ENCODE peak calls at places on chromosomes 1 and 21, in five cellular contexts. Z, S, K, G and B are unnamed samples.

GRCh38 chr21:43868461-43868860 is 3.4 kb downstream of the AGPAT3 start:
- DNase-seq in S (no peak), Z (no peak), K (no peak), G (no peak), B (no peak)

GRCh38 chr1:168609133-168609715 is 32.8 kb downstream of the XCL1 start:
- DNase-seq in K (peak), Z (peak), S (peak), G (peak), B (peak)

GRCh38 chr1:230140221-230141001 is 73.4 kb downstream of the GALNT2 start:
- DNase-seq in G (peak), S (peak), K (no peak), Z (no peak), B (peak)

GRCh38 chr1:232634086-232634485 is 4.2 kb upstream of the SIPA1L2 start:
- DNase-seq in K (peak), G (no peak), Z (no peak), S (peak), B (no peak)

GRCh38 chr1:85142753-85143152 is 58.1 kb downstream of the SYDE2 start:
- DNase-seq in K (no peak), Z (no peak), G (no peak), S (no peak), B (no peak)

GRCh38 chr1:163747261-163747660 is 425.5 kb downstream of the NUF2 start:
- DNase-seq in Z (no peak), S (no peak), G (no peak), K (no peak), B (no peak)

GRCh38 chr1:155478270-155478852 is 84.2 kb downstream of the ASH1L start:
- DNase-seq in S (no peak), Z (no peak), G (no peak), K (no peak), B (no peak)

GRCh38 chr21:45511661-45512431 is 30.4 kb downstream of the SLC19A1 start:
- DNase-seq in K (no peak), G (no peak), S (no peak), Z (no peak), B (no peak)

GRCh38 chr1:39398278-39399010 is 93.0 kb upstream of the BMP8A start:
- DNase-seq in G (peak), K (no peak), S (peak), Z (peak), B (peak)

GRCh38 chr1:183733610-183734219 is 71.2 kb upstream of the RGL1 start:
- DNase-seq in K (no peak), S (no peak), G (no peak), Z (no peak), B (no peak)

GRCh38 chr21:37912616-37913015 is 3.6 kb downstream of the KCNJ6 start:
- DNase-seq in G (no peak), K (no peak), S (no peak), Z (no peak), B (peak)

GRCh38 chr1:160205974-160206369 is 788 bp downstream of the PEA15 start:
- DNase-seq in G (peak), K (no peak), Z (peak), S (peak), B (peak)

GRCh38 chr1:19257178-19257914 is 5.7 kb downstream of the MRTO4 start:
- DNase-seq in G (no peak), S (no peak), K (no peak), Z (no peak), B (peak)

GRCh38 chr1:205162301-205162700 is 40.5 kb upstream of the RBBP5 start:
- DNase-seq in Z (no peak), S (no peak), G (no peak), K (no peak), B (no peak)

GRCh38 chr21:45162809-45163208 is 88.4 kb downstream of the ADARB1 start:
- DNase-seq in S (no peak), G (no peak), K (no peak), Z (no peak), B (no peak)

GRCh38 chr1:154996966-154997701 is 3.7 kb downstream of the LENEP start:
- DNase-seq in K (peak), Z (no peak), S (no peak), G (no peak), B (no peak)

GRCh38 chr21:32096411-32096810 is 182.4 kb downstream of the MIS18A start:
- DNase-seq in S (no peak), Z (no peak), K (no peak), G (no peak), B (no peak)

GRCh38 chr21:32102426-32102825 is 176.4 kb downstream of the MIS18A start:
- DNase-seq in Z (no peak), K (no peak), S (no peak), G (no peak), B (no peak)

GRCh38 chr21:32101206-32101763 is 177.6 kb downstream of the MIS18A start:
- DNase-seq in K (no peak), Z (no peak), S (no peak), G (no peak), B (no peak)

GRCh38 chr21:32103361-32103760 is 175.5 kb downstream of the MIS18A start:
- DNase-seq in S (no peak), K (no peak), Z (no peak), G (no peak), B (no peak)

DNA sequence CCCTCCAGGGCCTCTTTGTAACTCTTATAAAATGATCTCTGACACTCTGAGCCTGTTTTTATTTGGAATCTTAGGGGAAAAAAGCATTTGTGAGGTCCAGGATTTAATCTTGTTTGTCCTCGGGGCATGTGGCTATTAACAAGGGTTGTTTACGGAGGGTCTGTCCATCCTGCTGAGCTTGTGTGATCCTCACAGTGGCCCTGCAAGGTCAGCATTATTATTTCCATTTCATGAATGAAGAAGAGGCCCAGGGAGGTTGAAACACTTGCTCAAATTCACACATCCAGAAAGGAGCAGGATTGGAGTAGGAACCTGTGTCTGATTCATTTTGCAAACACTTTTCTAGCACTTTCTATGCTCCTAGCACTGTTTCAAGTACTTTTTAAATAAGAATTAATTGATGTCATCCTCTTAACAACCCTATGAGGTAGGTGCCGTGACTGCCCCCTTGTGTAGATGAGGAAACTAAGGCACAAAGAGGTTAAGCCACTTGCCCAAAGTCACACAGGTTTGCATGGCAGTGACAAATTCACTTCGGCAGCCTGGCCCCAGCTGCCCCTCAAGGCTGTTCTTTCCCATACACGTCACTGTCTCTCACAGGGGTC is 178.9 kb downstream of the MIS18A start:
- DNase-seq in S (no peak), Z (no peak), K (no peak), G (no peak), B (no peak)
- TF ChIP-seq CTCF in S (no peak), Z (no peak), K (no peak), G (no peak), B (no peak)

GRCh38 chr1:69504730-69505252 is 62.9 kb upstream of the LRRC7 start:
- DNase-seq in Z (no peak), K (no peak), G (no peak), S (no peak), B (no peak)
- H3K4me3 ChIP-seq in Z (no peak), K (no peak), G (no peak), S (no peak), B (no peak)

GRCh38 chr1:209611771-209612570 is 28.5 kb downstream of the CAMK1G start:
- DNase-seq in Z (no peak), S (no peak), K (no peak), G (no peak), B (no peak)
- TF ChIP-seq CTCF in Z (no peak), S (no peak), K (no peak), G (no peak), B (no peak)

GRCh38 chr1:114347431-114348209 is 163.4 kb downstream of the TRIM33 start:
- DNase-seq in K (no peak), Z (no peak), G (no peak), S (no peak), B (no peak)

GRCh38 chr1:114342376-114342775 is 168.6 kb downstream of the TRIM33 start:
- DNase-seq in Z (no peak), K (no peak), S (no peak), G (no peak), B (no peak)

GRCh38 chr1:114344656-114345055 is 166.3 kb downstream of the TRIM33 start:
- DNase-seq in K (no peak), S (no peak), Z (no peak), G (no peak), B (no peak)

GRCh38 chr1:114346480-114347029 is 164.4 kb downstream of the TRIM33 start:
- DNase-seq in K (peak), G (peak), S (peak), Z (peak), B (peak)

GRCh38 chr1:114345930-114346479 is 165.0 kb downstream of the TRIM33 start:
- DNase-seq in G (peak), K (peak), S (no peak), Z (no peak), B (no peak)
- H3K4me3 ChIP-seq in G (peak), K (peak), S (peak), Z (peak), B (peak)

GRCh38 chr1:197915797-197916686 is 1.1 kb upstream of the LHX9 start:
- DNase-seq in S (no peak), G (peak), K (no peak), Z (no peak), B (peak)
- TF ChIP-seq CTCF in S (peak), G (no peak), K (peak), Z (peak), B (peak)

GRCh38 chr1:100353073-100353801 is 931 bp downstream of the CDC14A start:
- DNase-seq in Z (no peak), K (peak), G (no peak), S (no peak), B (peak)

GRCh38 chr1:100358210-100358609 is 5.9 kb downstream of the CDC14A start:
- DNase-seq in S (no peak), Z (no peak), K (no peak), G (no peak), B (peak)

GRCh38 chr1:100353988-100354387 is 1.7 kb downstream of the CDC14A start:
- DNase-seq in Z (no peak), K (no peak), S (no peak), G (no peak), B (peak)

GRCh38 chr1:100352267-100353072 is at the start of gene CDC14A:
- DNase-seq in Z (peak), K (peak), G (peak), S (peak), B (peak)

GRCh38 chr1:100354971-100355394 is 2.7 kb downstream of the CDC14A start:
- DNase-seq in S (no peak), G (no peak), K (no peak), Z (no peak), B (peak)
- H3K4me3 ChIP-seq in S (no peak), G (no peak), K (peak), Z (no peak), B (no peak)

DNA sequence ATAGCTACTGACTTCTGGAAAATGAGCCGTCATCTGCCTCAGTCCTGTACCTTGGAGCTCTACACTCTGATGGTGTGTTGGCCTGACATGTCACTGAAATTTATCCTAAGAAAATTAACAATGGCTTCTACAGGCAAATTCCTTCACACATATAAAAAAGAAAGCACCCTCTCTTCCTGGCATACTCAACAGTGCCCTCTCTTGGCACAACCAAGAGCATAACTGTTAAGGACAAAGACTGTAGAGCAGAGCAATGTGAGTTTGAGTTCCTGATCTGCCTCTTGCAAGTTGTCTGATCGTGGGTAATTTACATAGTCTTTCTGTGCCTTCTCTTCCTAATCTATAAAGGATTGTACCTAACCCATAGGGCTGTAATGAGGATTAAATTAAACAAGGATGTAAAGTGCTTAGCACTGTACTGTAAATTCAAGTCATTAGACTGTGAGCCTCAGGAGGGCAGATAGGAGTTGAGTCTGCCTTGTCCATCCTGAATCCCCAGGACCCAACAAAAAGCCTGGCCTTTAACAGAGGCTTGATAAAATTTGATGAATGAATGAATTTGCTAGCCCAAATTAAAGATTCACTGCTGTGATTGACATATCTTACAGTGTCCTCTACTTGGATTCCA is 83.5 kb downstream of the SYF2 start:
- DNase-seq in G (no peak), S (no peak), Z (no peak), K (no peak), B (peak)
- TF ChIP-seq CTCF in G (no peak), S (no peak), Z (no peak), K (peak), B (peak)

DNA sequence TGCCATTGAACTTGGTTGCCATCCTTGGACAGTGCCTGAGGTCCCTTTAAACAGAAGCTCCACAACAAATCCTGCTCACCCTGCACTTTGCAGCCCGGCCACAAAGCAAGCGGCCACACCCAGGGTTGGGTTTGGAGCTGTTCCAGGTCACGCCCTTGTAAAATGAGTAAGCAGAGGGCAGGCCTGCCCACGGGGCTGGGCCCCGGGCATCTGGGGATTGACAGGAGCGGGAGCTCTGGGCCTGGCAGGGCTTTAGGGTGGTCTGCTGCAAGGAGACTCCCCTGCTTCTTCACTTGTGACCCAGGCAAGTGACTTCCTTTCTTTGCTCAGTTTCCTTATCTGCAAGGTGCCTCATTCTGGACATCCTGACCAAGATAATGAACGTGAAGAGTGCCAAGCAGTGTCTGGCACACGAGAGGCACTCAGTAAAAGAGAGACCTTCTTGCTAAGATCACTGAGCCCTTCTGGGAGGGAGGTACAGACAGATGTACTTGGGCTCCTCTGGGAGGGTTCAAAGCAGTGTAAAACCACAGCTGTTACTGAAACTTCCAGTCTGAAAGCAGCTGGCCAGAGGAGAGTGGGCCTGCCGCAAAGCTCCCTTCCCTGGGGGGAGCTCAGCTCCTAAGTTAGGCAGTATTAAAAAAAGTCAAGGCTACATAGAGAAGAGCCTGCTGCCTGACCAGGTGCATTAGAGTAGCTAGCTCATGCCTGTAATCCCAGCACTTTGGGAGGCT is 2.6 kb downstream of the E2F2 start:
- DNase-seq in Z (peak), K (no peak), G (peak), S (peak), B (peak)
- H3K4me3 ChIP-seq in Z (no peak), K (no peak), G (no peak), S (no peak), B (no peak)